ENCODE peak calls at places on chromosome 15, in nine cellular contexts. T, M, E, Y, D, P, K, J and C are unnamed samples.

GRCh38 chr15:90539789-90540188 is 10.1 kb downstream of the CRTC3 start:
- DNase-seq in T (no peak), M (no peak), E (no peak), Y (no peak), D (no peak), P (no peak), K (no peak), J (no peak), C (no peak)

GRCh38 chr15:37933685-37934084 is 755 bp upstream of the TMCO5A start:
- DNase-seq in T (no peak), M (no peak), E (no peak), Y (no peak), D (no peak), P (peak), K (no peak), J (no peak), C (no peak)

GRCh38 chr15:96234109-96234892 is 96.2 kb upstream of the NR2F2 start:
- DNase-seq in T (no peak), M (no peak), E (no peak), Y (no peak), D (peak), P (peak), K (no peak), J (no peak), C (no peak)

GRCh38 chr15:89495638-89496145 is 691 bp downstream of the RHCG start:
- DNase-seq in T (no peak), M (no peak), E (no peak), Y (no peak), D (peak), P (no peak), K (no peak), J (no peak), C (no peak)

GRCh38 chr15:72358532-72359180 is 17.2 kb downstream of the HEXA start:
- DNase-seq in T (no peak), M (no peak), E (no peak), Y (peak), D (peak), P (peak), K (no peak), J (no peak), C (peak)

GRCh38 chr15:48084759-48085420 is 35.9 kb upstream of the SLC24A5 start:
- DNase-seq in T (no peak), M (no peak), E (no peak), Y (peak), D (peak), P (peak), K (peak), J (peak), C (no peak)

GRCh38 chr15:75178171-75178937 is 23.3 kb upstream of the C15orf39 start:
- DNase-seq in T (no peak), M (no peak), E (no peak), Y (no peak), D (no peak), P (no peak), K (no peak), J (no peak), C (peak)

GRCh38 chr15:72727154-72727553 is 41.1 kb downstream of the BBS4 start:
- DNase-seq in T (no peak), M (no peak), E (no peak), Y (no peak), D (no peak), P (no peak), K (no peak), J (no peak), C (no peak)

GRCh38 chr15:36940207-36940606 is 160.1 kb downstream of the MEIS2 start:
- DNase-seq in T (no peak), M (no peak), E (no peak), Y (no peak), D (no peak), P (no peak), K (no peak), J (no peak), C (no peak)

GRCh38 chr15:57424628-57425405 is 48.5 kb downstream of the CGNL1 start:
- DNase-seq in T (no peak), M (no peak), E (no peak), Y (no peak), D (no peak), P (no peak), K (no peak), J (no peak), C (no peak)

GRCh38 chr15:27479232-27480140 is 508.5 kb downstream of the GABRG3 start:
- DNase-seq in T (no peak), M (no peak), E (no peak), Y (no peak), D (no peak), P (no peak), K (no peak), J (peak), C (no peak)